ENCODE peak calls at places on chromosomes 13 and 19, in eight cellular contexts. P is HCT116, V is DND-41, D is neural progenitor cell, C is mammary epithelial cell, Q is fibroblast of lung, F is K562, K is endothelial cell of umbilical vein. E is an unnamed sample. For H3K4me1, the result is how much of the 10 kb centered on the place peaks cover.

GRCh38 chr19:48925240-48925843 is 8.2 kb upstream of the DHDH start:
- DNase-seq in P (peak), V (no peak), D (no peak), C (peak), Q (peak), F (no peak), K (no peak), E (peak)

GRCh38 chr13:23567792-23568480 is 2.3 kb upstream of the TNFRSF19 start:
- DNase-seq in P (no peak), V (no peak), D (peak), C (no peak), Q (no peak), F (no peak), K (no peak), E (no peak)

GRCh38 chr19:42277821-42278809 is 9.1 kb downstream of the CIC start:
- DNase-seq in P (no peak), V (no peak), D (no peak), C (peak), Q (no peak), F (no peak), K (peak), E (peak)

GRCh38 chr19:58434217-58434616 is 5.7 kb downstream of the ZNF132 start:
- DNase-seq in P (no peak), V (no peak), D (no peak), C (no peak), Q (peak), F (no peak), K (no peak), E (no peak)

GRCh38 chr13:79530270-79530669 is 49.3 kb downstream of the NDFIP2 start:
- DNase-seq in P (no peak), V (no peak), D (no peak), C (no peak), Q (no peak), F (no peak), K (no peak), E (no peak)

GRCh38 chr19:33376423-33376822 is 2.9 kb downstream of the CEBPG start:
- DNase-seq in P (peak), V (no peak), D (no peak), C (peak), Q (peak), F (no peak), K (peak), E (peak)

GRCh38 chr13:69857188-69857821 is 250.3 kb upstream of the ATXN8OS start:
- DNase-seq in P (peak), V (no peak), D (peak), C (peak), Q (peak), F (peak), K (peak), E (no peak)

GRCh38 chr13:30880151-30880551 is 25.9 kb upstream of the MEDAG start:
- DNase-seq in P (no peak), V (no peak), D (no peak), C (no peak), Q (peak), F (no peak), K (no peak), E (no peak)

GRCh38 chr19:16382775-16383543 is 58.3 kb downstream of the KLF2 start:
- DNase-seq in P (peak), V (peak), D (peak), C (peak), Q (peak), F (peak), K (peak), E (no peak)

GRCh38 chr13:90375851-90376250 is 971.6 kb upstream of the MIR17HG start:
- DNase-seq in P (no peak), V (no peak), D (no peak), C (no peak), Q (no peak), F (no peak), K (no peak), E (no peak)

GRCh38 chr19:14073925-14074838 is 1.6 kb downstream of the MISP3 start:
- DNase-seq in P (no peak), V (peak), D (no peak), C (peak), Q (no peak), F (peak), K (peak), E (no peak)

DNA sequence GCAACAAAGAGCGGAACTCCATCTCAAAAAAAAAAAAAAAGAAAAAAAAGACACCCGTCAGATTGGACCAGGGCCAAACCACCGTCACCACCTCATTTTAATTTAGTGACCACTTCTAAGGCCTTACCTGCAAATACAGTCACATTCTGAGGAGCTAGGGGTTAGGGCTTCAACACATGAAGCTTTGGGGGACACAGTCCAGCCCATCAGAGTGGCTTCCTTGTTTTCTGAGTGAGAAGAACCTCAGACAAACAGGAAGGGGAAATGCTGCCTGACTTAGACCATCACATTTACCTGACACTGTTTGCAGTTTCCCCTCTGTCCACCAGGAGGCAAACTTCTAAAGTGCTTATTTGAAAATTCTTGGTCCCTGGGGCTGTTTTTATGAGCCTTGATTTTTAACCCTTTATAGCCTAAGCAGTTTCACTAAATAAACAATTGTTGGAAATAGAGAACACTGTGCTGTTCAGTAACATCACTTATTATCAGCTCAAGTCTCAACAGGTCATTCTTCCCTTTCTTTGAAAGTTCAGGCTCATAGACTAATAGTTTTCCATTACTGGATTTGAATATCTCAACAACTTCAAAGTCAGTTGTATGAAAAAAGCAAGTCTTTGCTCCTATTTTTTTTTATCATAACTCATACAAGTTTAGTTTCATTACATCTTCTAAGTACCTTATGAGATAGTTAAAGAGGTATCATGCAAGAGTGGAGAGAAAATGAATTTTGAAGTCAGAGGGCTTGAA is 74.9 kb upstream of the WASF3 start:
- DNase-seq in P (peak), V (peak), D (peak), C (peak), Q (peak), F (peak), K (peak), E (no peak)
- H3K9ac ChIP-seq in P (no peak), V (no peak), D (no peak), C (no peak), Q (no peak), F (no peak), K (peak), E (no peak)

GRCh38 chr13:100550433-100550832 is 38.2 kb downstream of the GGACT start:
- DNase-seq in P (no peak), V (no peak), D (no peak), C (no peak), Q (peak), F (no peak), K (no peak), E (no peak)
- H3K4me3 ChIP-seq in P (no peak), V (no peak), D (no peak), C (no peak), Q (no peak), F (no peak), K (no peak), E (no peak)

GRCh38 chr19:1072371-1073015 is 5.5 kb downstream of the ARHGAP45 start:
- DNase-seq in P (no peak), V (no peak), D (no peak), C (no peak), Q (no peak), F (no peak), K (no peak), E (no peak)

GRCh38 chr19:1073063-1073955 is 6.3 kb downstream of the ARHGAP45 start:
- DNase-seq in P (no peak), V (no peak), D (no peak), C (no peak), Q (no peak), F (peak), K (no peak), E (no peak)

GRCh38 chr19:1073956-1074511 is 7.1 kb downstream of the ARHGAP45 start:
- DNase-seq in P (no peak), V (no peak), D (no peak), C (no peak), Q (no peak), F (no peak), K (no peak), E (no peak)

GRCh38 chr19:1076046-1076386 is 9.0 kb downstream of the ARHGAP45 start:
- DNase-seq in P (no peak), V (no peak), D (no peak), C (no peak), Q (no peak), F (no peak), K (no peak), E (no peak)

DNA sequence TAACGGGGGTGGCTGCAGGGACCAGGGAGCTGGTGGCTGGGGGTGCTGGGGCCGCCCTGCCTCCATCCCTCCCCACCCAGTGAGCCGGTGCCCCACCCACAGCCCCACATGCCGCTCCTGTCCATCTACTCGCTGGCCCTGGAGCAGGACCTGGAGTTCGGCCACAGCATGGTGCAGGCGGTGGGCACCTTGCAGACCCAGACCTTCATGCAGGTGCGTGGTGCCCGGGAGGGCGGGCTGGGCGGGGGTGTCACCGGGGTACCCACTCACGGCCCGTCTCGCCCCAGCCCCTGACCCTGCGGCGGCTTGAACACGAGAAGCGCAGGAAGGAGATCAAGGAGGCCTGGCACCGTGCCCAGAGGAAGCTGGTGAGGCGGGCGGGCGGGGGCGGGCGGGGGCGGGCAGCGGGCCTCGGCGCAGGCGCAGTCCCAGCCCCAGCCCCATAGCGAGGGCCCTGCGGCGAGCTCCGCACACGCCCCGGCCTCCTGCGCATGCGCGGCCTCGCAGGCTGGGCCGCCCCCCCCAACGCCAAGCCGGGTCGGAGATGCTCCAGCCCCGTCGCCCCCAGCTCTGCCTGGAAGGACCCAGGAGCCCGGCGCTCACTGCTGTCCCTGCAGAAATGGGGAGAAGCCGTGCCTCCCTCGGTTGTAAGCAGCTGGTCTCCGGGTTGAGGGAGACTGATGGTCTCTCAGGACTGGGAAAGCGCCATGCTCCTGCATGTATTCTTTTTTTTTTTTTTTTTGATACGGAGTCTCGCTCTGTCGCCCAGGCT is 7.7 kb downstream of the ARHGAP45 start:
- DNase-seq in P (no peak), V (peak), D (no peak), C (peak), Q (no peak), F (peak), K (no peak), E (no peak)
- H3K4me1 ChIP-seq in P (under half), V (under half), D (under half), C (under half), Q (under half), F (under half), K (under half), E (under half)

DNA sequence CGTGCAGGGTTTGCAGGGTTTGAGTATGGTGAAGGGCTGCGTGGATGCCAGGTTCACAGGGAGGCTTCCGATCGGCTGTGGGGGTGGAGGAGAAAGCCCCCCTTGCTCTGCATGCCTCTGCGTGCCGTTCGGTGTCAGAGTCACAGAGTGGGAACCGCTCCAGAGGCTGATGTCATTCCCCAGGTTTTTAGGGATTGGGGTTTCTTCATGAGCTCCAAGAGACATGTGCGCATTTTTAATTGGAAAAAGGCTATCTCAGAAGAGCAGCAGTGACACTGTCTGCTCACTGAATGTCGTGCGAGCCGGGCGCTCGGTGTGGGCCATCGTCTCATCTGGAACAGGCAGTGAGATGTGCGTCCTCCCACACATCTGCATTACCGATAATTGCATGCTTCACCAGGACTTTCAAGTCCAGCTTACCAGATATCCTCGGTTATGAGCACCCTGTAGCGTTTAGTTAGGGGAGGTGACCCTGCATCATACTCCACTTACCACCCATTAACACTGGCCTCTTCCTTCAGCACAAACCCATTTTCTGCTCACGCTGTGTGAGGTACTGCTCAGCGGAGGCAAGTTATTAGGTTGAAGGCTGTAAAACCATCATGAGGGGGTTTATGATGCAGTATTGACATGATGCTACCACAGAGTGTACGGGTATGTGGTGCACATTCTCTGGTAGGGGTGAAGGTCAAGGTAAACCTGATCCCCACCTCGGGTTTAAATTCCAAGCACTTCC is 1.7 kb downstream of the MCF2L start:
- DNase-seq in P (no peak), V (no peak), D (no peak), C (no peak), Q (no peak), F (no peak), K (no peak), E (no peak)
- H3K9ac ChIP-seq in P (no peak), V (no peak), D (no peak), C (no peak), Q (no peak), F (no peak), K (no peak), E (no peak)

GRCh38 chr13:50072676-50073075 is 57.4 kb downstream of the KCNRG start:
- DNase-seq in P (no peak), V (no peak), D (no peak), C (no peak), Q (peak), F (no peak), K (peak), E (no peak)
- H3K4me3 ChIP-seq in P (no peak), V (no peak), D (no peak), C (no peak), Q (no peak), F (no peak), K (no peak), E (no peak)